ENCODE peak calls at places on chromosomes 2 and 18, in nine cellular contexts. A is kidney tubule cell; V is CD4-positive, alpha-beta T cell; G is SHP77; M is GM23338; P is SW480; N is activated CD8-positive, alpha-beta T cell treated with anti-CD3 and anti-CD28 coated beads for 36 hours; Y is GM12878; R is cardiac muscle cell. L is an unnamed sample.

GRCh38 chr2:178008636-178009289 is 63.8 kb downstream of the PDE11A start:
- DNase-seq in N (no peak), M (peak), P (no peak), V (no peak), Y (no peak), R (peak), G (peak), A (peak), L (no peak)

GRCh38 chr2:130728007-130728454 is 839 bp upstream of the GPR148 start:
- DNase-seq in A (no peak), G (no peak), R (peak), M (peak), N (peak), V (no peak), P (peak), Y (no peak), L (no peak)

GRCh38 chr18:54671291-54671881 is 80.3 kb downstream of the DYNAP start:
- DNase-seq in G (no peak), V (no peak), M (peak), Y (no peak), R (peak), A (peak), N (no peak), P (peak), L (no peak)

GRCh38 chr2:157291018-157291417 is 33.5 kb downstream of the GALNT5 start:
- DNase-seq in N (no peak), G (peak), A (peak), Y (no peak), P (no peak), V (no peak), M (no peak), R (no peak), L (no peak)

GRCh38 chr2:176122633-176123482 is at the start of gene HOXD9:
- DNase-seq in R (no peak), G (no peak), Y (no peak), A (peak), N (peak), V (no peak), P (peak), M (no peak), L (no peak)

GRCh38 chr2:60735496-60736250 is 20.4 kb upstream of the PAPOLG start:
- DNase-seq in M (peak), A (peak), V (peak), Y (no peak), N (peak), R (peak), G (no peak), P (peak), L (peak)

GRCh38 chr2:196927318-196928225 is 1.1 kb upstream of the PGAP1 start:
- DNase-seq in G (peak), M (peak), V (peak), N (peak), A (peak), R (no peak), P (peak), Y (no peak), L (peak)

GRCh38 chr2:176390276-176390675 is 121.0 kb downstream of the MTX2 start:
- DNase-seq in Y (no peak), A (peak), N (no peak), V (no peak), G (no peak), R (no peak), M (no peak), P (no peak), L (no peak)

GRCh38 chr2:164737612-164738081 is 104.0 kb downstream of the COBLL1 start:
- DNase-seq in P (peak), G (peak), V (no peak), M (peak), A (peak), R (peak), N (peak), Y (no peak), L (peak)

GRCh38 chr2:43070039-43070438 is 156.4 kb downstream of the ZFP36L2 start:
- DNase-seq in M (no peak), R (no peak), G (no peak), N (no peak), P (no peak), A (peak), V (no peak), Y (no peak), L (no peak)

GRCh38 chr18:68566991-68567390 is 147.9 kb downstream of the TMX3 start:
- DNase-seq in Y (no peak), A (no peak), G (no peak), V (no peak), M (no peak), R (no peak), P (no peak), N (no peak), L (no peak)